ENCODE peak calls at places on chromosomes 12 and 14, in ten cellular contexts. S, P, H, I, R, X, C, N, V and T are unnamed samples.

GRCh38 chr12:108995370-108995992 is 25.4 kb downstream of the SVOP start:
- DNase-seq in N (no peak), H (no peak), C (no peak), X (no peak), S (no peak), R (no peak), V (no peak), I (no peak), P (peak), T (no peak)

GRCh38 chr14:39454906-39455539 is 22.8 kb upstream of the FBXO33 start:
- DNase-seq in X (no peak), S (no peak), I (no peak), R (no peak), N (no peak), V (no peak), C (no peak), P (no peak), H (no peak), T (peak)

GRCh38 chr14:98946995-98947394 is 325.0 kb downstream of the BCL11B start:
- DNase-seq in H (no peak), N (no peak), C (peak), V (no peak), S (peak), R (no peak), P (no peak), I (peak), X (no peak), T (no peak)

GRCh38 chr14:91402278-91403068 is 15.1 kb downstream of the CCDC88C start:
- DNase-seq in X (peak), P (no peak), I (no peak), N (peak), C (no peak), R (peak), S (peak), V (no peak), H (peak), T (peak)

GRCh38 chr12:26092706-26093105 is 32.1 kb downstream of the BHLHE41 start:
- DNase-seq in C (no peak), N (no peak), H (no peak), I (no peak), X (no peak), V (peak), P (no peak), S (no peak), R (peak), T (peak)

GRCh38 chr12:127507336-127507735 is 759.6 kb upstream of the TMEM132C start:
- DNase-seq in C (no peak), X (no peak), R (no peak), P (no peak), I (no peak), S (no peak), N (no peak), H (no peak), V (no peak), T (peak)

GRCh38 chr12:21336656-21337055 is 1.9 kb upstream of the SLCO1A2 start:
- DNase-seq in I (no peak), S (no peak), P (no peak), X (no peak), R (no peak), C (no peak), H (no peak), N (no peak), V (no peak), T (no peak)

GRCh38 chr14:61482348-61483206 is 161.2 kb downstream of the PRKCH start:
- DNase-seq in S (peak), H (no peak), V (no peak), X (no peak), C (no peak), P (no peak), I (no peak), N (no peak), R (no peak), T (no peak)

GRCh38 chr12:46218509-46219095 is 50.2 kb downstream of the SLC38A1 start:
- DNase-seq in S (no peak), I (no peak), V (no peak), C (no peak), N (peak), P (no peak), H (peak), X (no peak), R (no peak), T (no peak)

GRCh38 chr14:92400579-92401444 is 77.8 kb downstream of the SLC24A4 start:
- DNase-seq in S (peak), N (no peak), I (no peak), C (no peak), V (no peak), X (no peak), P (no peak), R (no peak), H (no peak), T (no peak)

GRCh38 chr12:58776144-58776543 is 144.2 kb downstream of the LRIG3 start:
- DNase-seq in S (no peak), X (no peak), N (no peak), C (no peak), R (no peak), V (no peak), P (no peak), H (no peak), I (no peak), T (no peak)

GRCh38 chr14:71890541-71890940 is 41.7 kb upstream of the RGS6 start:
- DNase-seq in V (no peak), N (no peak), I (no peak), P (no peak), H (no peak), X (no peak), C (no peak), R (no peak), S (no peak), T (no peak)
- TF ChIP-seq CTCF in V (no peak), N (no peak), I (no peak), P (no peak), H (no peak), X (no peak), C (no peak), R (no peak), S (no peak), T (no peak)

DNA sequence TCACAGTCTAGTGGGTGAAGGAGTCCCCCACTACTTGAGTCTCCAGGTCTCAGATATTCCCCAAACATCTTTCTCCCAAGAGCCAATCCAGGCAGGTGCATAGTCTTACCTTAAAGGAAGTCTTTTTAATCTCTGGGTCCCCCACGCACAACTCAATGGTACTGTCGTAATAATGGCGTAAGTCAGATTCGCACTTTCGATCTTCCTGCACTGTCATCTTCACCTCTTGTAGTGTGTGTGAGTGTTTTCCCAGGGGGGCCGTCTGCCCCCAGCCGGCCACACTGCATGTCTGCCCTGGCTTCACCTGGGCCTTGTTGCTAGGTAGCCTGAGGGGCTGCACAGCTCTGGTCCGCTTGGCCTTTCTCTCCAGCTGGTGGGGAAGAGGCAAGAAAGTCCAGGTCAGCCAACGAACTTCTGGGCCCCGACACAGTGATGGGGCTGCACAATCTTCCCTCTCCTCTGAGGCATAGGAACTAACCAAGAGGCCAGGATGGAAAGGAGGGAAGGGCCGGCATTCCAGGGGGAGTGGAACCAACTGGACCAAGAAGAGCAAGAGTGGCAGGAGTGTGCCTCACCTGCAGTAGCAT is 2.1 kb downstream of the GZMB start:
- DNase-seq in P (no peak), R (no peak), V (no peak), C (no peak), N (no peak), H (no peak), I (no peak), S (no peak), X (no peak), T (no peak)
- H3K4me3 ChIP-seq in P (no peak), R (no peak), V (no peak), C (no peak), N (no peak), H (no peak), I (no peak), S (no peak), X (no peak), T (no peak)

DNA sequence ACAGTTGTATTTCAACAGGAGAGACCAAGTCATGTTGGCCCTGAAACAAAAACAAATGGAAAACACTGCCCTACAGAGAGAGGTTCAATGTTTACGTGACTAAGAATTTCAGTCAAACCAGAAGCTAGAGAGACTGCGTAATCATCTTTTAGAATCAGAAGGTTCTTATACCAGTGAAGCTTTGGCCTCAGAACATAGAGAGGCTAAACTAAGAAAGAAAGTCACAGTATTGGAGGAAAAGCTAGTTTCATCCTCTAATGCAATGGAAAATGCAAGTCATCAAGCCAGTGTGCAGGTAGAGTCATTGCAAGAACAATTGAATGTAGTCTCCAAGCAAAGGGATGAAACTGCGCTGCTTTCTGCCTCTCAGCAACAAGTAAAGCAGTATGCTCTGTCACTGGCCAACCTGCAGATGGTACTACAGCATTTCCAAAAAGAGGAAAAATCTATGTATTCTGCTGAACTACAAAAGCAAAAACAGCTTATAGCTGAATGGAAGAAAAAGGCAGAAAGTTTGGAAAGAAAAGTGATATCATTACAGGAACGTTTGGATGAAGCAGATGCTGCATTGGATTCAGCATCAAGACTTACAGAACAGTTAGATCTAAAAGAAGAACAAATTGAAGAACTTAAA is 32.5 kb upstream of the NUAK1 start:
- DNase-seq in S (no peak), N (no peak), R (no peak), H (no peak), I (no peak), V (no peak), X (peak), P (no peak), C (no peak), T (no peak)
- TF ChIP-seq CTCF in S (no peak), N (no peak), R (no peak), H (no peak), I (no peak), V (no peak), X (peak), P (no peak), C (no peak), T (peak)

GRCh38 chr14:105075364-105076295 is 10.4 kb upstream of the GPR132 start:
- DNase-seq in H (peak), X (peak), N (peak), S (peak), C (peak), R (peak), I (peak), P (peak), V (no peak), T (peak)
- H3K4me3 ChIP-seq in H (no peak), X (no peak), N (no peak), S (no peak), C (no peak), R (no peak), I (peak), P (no peak), V (no peak), T (no peak)

GRCh38 chr14:77124345-77125274 is 17.0 kb downstream of the ZDHHC22 start:
- DNase-seq in I (peak), N (peak), P (peak), H (peak), C (no peak), X (peak), S (peak), V (peak), R (peak), T (peak)

GRCh38 chr14:77123381-77124344 is 17.9 kb downstream of the ZDHHC22 start:
- DNase-seq in S (no peak), H (peak), N (peak), V (no peak), I (peak), R (peak), X (no peak), P (peak), C (peak), T (no peak)

GRCh38 chr14:77126074-77126325 is 15.6 kb downstream of the ZDHHC22 start:
- DNase-seq in C (no peak), P (no peak), N (no peak), S (no peak), X (no peak), V (no peak), H (no peak), I (no peak), R (no peak), T (no peak)

GRCh38 chr14:77126461-77126990 is 15.1 kb downstream of the ZDHHC22 start:
- DNase-seq in N (no peak), H (no peak), C (no peak), X (no peak), P (no peak), I (no peak), R (no peak), S (no peak), V (no peak), T (no peak)

DNA sequence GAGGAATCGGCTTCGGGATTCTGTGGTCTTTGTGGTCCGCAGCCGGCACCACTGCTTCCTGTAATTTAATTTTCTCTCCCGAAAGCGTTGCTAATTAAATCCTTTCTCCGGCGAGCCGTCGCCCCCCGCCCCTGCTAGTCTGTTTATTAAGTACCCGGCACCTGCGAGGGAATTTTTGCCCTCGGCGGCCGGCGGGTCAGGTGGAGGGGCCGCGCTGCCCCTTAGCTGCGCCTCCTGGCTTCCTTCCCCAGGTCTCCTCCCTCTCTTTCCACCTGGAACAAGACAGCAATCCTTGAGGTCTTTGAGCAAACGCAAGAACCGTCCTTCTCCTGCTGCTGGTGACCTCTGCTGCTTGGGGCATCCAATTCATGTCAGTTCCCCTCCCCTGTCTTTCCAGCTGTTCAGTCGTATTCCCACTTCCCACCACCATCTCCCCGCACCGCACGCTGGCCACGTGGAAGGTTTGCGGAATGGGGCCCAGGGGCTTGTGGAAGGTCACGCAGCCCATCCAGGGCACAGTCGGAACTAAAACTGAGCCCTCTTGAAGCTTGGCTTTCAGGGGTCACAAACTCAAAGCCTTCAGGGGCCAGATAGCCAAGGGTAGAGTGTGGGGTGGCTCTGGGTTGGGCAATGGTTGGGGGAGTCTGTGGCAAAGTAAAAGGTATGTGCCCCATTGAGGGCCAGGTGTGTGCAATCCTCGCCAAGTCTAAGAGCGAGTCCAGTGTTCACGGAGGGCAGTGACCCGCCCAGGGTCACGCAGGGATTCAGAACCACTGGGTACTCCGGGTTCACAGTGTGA is 16.1 kb downstream of the ZDHHC22 start:
- DNase-seq in V (no peak), H (no peak), C (no peak), I (no peak), P (no peak), N (no peak), R (no peak), S (no peak), X (no peak), T (no peak)
- TF ChIP-seq CTCF in V (no peak), H (no peak), C (no peak), I (peak), P (no peak), N (peak), R (no peak), S (no peak), X (no peak), T (no peak)

DNA sequence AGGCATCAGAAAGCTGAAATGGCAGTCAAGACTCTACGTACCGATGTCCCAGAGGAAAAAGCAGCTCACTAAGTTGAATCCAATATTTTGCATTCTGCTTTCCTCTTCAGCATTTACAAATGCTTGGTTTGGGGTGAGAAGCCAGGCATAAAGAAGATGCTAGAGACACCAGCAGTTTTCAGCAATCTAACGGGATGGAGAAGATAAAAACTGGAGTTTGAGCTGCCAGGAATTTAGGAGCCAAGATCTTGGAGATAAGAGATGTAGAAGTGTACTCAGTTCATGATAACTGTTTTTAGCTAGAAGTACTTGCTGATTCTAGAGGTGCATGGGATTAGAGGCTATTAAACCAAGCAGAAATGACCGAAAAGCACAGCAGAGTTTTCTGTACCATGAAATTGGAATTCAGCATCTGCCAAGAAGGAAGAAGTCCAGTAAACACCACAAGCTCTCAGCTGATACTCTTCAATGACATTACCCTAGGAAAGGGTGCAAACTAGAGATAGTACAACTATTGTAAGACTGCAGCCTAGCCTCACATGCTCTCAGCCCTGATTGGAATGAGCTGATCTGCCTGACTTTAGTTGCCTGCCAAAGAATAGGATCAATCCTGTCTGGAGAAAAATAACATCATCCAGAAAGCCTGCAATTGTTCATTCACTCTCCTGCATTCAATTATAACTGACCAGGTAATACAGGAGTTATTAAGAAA is 7.4 kb upstream of the ALDH1L2 start:
- DNase-seq in R (no peak), V (no peak), I (no peak), C (no peak), S (no peak), N (no peak), P (no peak), X (no peak), H (no peak), T (no peak)
- H3K4me3 ChIP-seq in R (no peak), V (no peak), I (no peak), C (no peak), S (no peak), N (no peak), P (no peak), X (no peak), H (no peak), T (no peak)

DNA sequence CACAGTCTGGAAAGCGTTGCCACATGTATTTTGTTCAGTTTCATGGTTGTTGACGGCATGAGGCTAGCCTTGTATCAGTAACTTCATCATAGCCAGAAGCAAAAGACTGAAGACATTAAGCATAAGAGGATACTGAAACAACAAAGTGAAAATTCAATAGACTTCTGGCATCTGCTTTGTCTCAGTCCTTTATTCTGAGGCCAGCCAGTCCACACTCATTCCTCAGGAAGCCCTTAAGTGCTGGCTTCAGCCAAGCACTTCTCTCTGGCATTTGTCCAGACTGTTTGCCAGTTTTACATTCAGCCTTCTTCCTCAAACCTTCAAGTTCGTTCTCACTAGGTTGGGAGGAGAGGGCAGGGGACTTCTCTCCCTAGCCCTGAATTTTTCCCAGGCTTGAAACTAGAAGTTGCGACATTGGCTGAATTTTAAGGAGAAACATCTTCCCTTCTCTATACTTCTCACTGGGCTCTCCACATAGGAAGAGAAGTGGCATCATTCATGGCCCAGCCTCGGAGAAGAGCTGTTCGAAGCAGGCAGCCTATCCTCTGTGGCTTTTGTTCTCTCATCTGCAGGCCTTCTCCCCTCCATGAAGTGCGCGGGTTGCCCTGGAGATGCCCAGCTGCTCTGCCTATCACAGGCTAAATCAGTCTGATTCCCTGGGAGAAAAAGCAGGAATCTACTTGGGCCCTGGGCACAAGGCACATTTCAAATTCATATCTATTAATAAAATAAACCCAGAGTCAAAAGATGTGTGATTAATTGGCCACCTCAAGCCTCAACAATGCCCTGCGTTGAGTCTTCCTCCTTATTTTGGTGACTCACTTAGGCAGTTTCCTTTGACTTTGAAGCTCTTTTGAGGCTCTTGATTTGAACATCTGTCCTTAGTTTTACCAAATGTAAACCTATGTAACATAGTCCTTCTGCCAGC is 130.9 kb upstream of the PLEKHA5 start:
- DNase-seq in P (no peak), H (no peak), C (no peak), N (no peak), S (peak), R (peak), I (no peak), V (peak), X (peak), T (peak)
- TF ChIP-seq CTCF in P (no peak), H (no peak), C (no peak), N (no peak), S (no peak), R (no peak), I (no peak), V (no peak), X (no peak), T (no peak)